ENCODE peak calls at places on chromosomes 16 and 17, in ten cellular contexts. S is sigmoid colon, A is pancreas, D is A549, N is adrenal gland, W is mammary epithelial cell, U is heart right ventricle, L is neural progenitor cell, K is colonic mucosa, G is stomach. E is an unnamed sample. For H3K4me1, the result is how much of the 10 kb centered on the place peaks cover.

GRCh38 chr17:17913695-17914332 is 58.4 kb downstream of the TOM1L2 start:
- DNase-seq in S (peak), A (peak), D (peak), N (peak), W (peak), U (peak), L (peak), K (peak), G (peak), E (peak)

GRCh38 chr17:7015587-7016020 is 3.2 kb downstream of the RNASEK start:
- DNase-seq in S (no peak), A (no peak), D (no peak), N (peak), W (no peak), U (no peak), L (no peak), K (no peak), G (no peak), E (no peak)

GRCh38 chr17:59373879-59374495 is 42.5 kb downstream of the YPEL2 start:
- DNase-seq in S (peak), A (no peak), D (no peak), N (no peak), W (peak), U (peak), L (no peak), K (no peak), G (no peak), E (no peak)

GRCh38 chr16:4339455-4339854 is 11.7 kb downstream of the PAM16 start:
- DNase-seq in S (no peak), A (no peak), D (no peak), N (no peak), W (no peak), U (no peak), L (no peak), K (no peak), G (no peak), E (no peak)

GRCh38 chr16:78893340-78893739 is 707.2 kb downstream of the MAF start:
- DNase-seq in S (no peak), A (no peak), D (no peak), N (no peak), W (no peak), U (no peak), L (no peak), K (no peak), G (no peak), E (no peak)

GRCh38 chr16:49280022-49280741 is 1.5 kb downstream of the CBLN1 start:
- DNase-seq in S (no peak), A (no peak), D (no peak), N (no peak), W (no peak), U (no peak), L (peak), K (no peak), G (no peak), E (peak)

GRCh38 chr17:21125862-21126261 is 902 bp upstream of the DHRS7B start:
- DNase-seq in S (no peak), A (no peak), D (no peak), N (no peak), W (no peak), U (no peak), L (no peak), K (no peak), G (no peak), E (no peak)

GRCh38 chr16:67199808-67200198 is 872 bp downstream of the ELMO3 start:
- DNase-seq in S (no peak), A (no peak), D (no peak), N (no peak), W (no peak), U (no peak), L (peak), K (peak), G (no peak), E (no peak)

GRCh38 chr17:44779211-44780025 is 20.6 kb downstream of the ADAM11 start:
- DNase-seq in S (peak), A (peak), D (peak), N (peak), W (peak), U (peak), L (peak), K (peak), G (peak), E (peak)

GRCh38 chr17:5019475-5019956 is 15.7 kb downstream of the SLC52A1 start:
- DNase-seq in S (no peak), A (no peak), D (no peak), N (no peak), W (no peak), U (no peak), L (peak), K (no peak), G (no peak), E (no peak)

GRCh38 chr16:27431773-27432599 is 30.0 kb downstream of the IL21R start:
- DNase-seq in S (peak), A (no peak), D (no peak), N (no peak), W (peak), U (peak), L (no peak), K (peak), G (peak), E (peak)

GRCh38 chr17:77375917-77376651 is 235.3 kb downstream of the SEC14L1 start:
- DNase-seq in S (peak), A (no peak), D (no peak), N (peak), W (peak), U (no peak), L (peak), K (no peak), G (peak), E (no peak)

GRCh38 chr17:19569785-19570496 is 36.3 kb downstream of the SLC47A1 start:
- DNase-seq in S (peak), A (no peak), D (no peak), N (no peak), W (no peak), U (no peak), L (no peak), K (peak), G (no peak), E (no peak)

GRCh38 chr16:67992661-67993206 is 6.5 kb downstream of the DPEP2 start:
- DNase-seq in S (no peak), A (no peak), D (no peak), N (no peak), W (no peak), U (no peak), L (no peak), K (no peak), G (no peak), E (no peak)

GRCh38 chr17:74330446-74330845 is 4.4 kb downstream of the KIF19 start:
- DNase-seq in S (no peak), A (no peak), D (no peak), N (no peak), W (no peak), U (no peak), L (no peak), K (no peak), G (no peak), E (no peak)

GRCh38 chr16:87041286-87041685 is 275.9 kb downstream of the C16orf95 start:
- DNase-seq in S (no peak), A (no peak), D (no peak), N (no peak), W (no peak), U (no peak), L (no peak), K (no peak), G (no peak), E (no peak)

GRCh38 chr16:8600144-8600856 is 10.0 kb upstream of the TMEM114 start:
- DNase-seq in S (no peak), A (no peak), D (no peak), N (no peak), W (no peak), U (no peak), L (no peak), K (no peak), G (no peak), E (no peak)

GRCh38 chr17:76267051-76267576 is 2.0 kb downstream of the UBALD2 start:
- DNase-seq in S (no peak), A (no peak), D (no peak), N (no peak), W (no peak), U (no peak), L (no peak), K (no peak), G (no peak), E (no peak)

GRCh38 chr16:2785101-2785991 is 2.0 kb downstream of the PRSS33 start:
- DNase-seq in S (peak), A (peak), D (no peak), N (peak), W (no peak), U (no peak), L (no peak), K (no peak), G (no peak), E (peak)

GRCh38 chr17:56785396-56785795 is 48.3 kb downstream of the C17orf67 start:
- DNase-seq in S (no peak), A (no peak), D (no peak), N (no peak), W (peak), U (no peak), L (no peak), K (no peak), G (no peak), E (no peak)

GRCh38 chr16:49556252-49557069 is 182.9 kb downstream of the C16orf78 start:
- DNase-seq in S (no peak), A (no peak), D (peak), N (no peak), W (no peak), U (no peak), L (peak), K (no peak), G (no peak), E (no peak)

GRCh38 chr17:71163121-71163812 is 957.6 kb upstream of the SOX9 start:
- DNase-seq in S (no peak), A (peak), D (no peak), N (no peak), W (no peak), U (no peak), L (no peak), K (peak), G (peak), E (no peak)

GRCh38 chr17:81660441-81660840 is 4.1 kb upstream of the PDE6G start:
- DNase-seq in S (no peak), A (no peak), D (no peak), N (no peak), W (no peak), U (no peak), L (no peak), K (no peak), G (no peak), E (no peak)

GRCh38 chr16:29806641-29807425 is 504 bp downstream of the MAZ start:
- DNase-seq in S (peak), A (peak), D (peak), N (peak), W (peak), U (peak), L (peak), K (peak), G (peak), E (peak)

GRCh38 chr16:68760671-68761275 is 23.7 kb downstream of the CDH1 start:
- DNase-seq in S (no peak), A (no peak), D (peak), N (no peak), W (peak), U (no peak), L (no peak), K (no peak), G (no peak), E (no peak)

GRCh38 chr16:67456383-67457140 is 24.4 kb downstream of the ATP6V0D1 start:
- DNase-seq in S (peak), A (peak), D (peak), N (peak), W (peak), U (peak), L (no peak), K (peak), G (peak), E (no peak)

DNA sequence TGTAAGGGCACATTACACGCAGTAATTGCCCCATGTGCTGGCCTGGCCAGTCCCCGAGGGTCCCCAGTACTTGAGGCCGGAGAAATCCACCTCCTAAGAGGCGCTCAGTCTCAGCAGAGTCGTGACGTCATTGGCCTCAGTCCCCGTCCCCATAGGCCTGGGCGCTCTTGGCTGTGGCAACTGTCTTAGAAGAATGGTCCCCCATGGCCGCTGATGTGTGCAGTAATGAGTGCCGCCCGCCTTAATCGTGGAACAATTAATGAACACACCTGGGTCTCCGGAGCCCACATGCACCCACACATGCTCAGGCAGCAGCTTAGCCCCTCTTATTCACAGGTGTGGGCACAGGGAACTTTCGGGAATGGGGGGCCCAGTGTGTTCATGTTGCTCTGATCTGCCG is 86.5 kb upstream of the PLCG2 start:
- DNase-seq in S (peak), A (no peak), D (no peak), N (no peak), W (no peak), U (no peak), L (no peak), K (no peak), G (no peak), E (peak)
- H3K4me1 ChIP-seq in S (under half), A (under half), D (under half), N (under half), W (under half), U (under half), L (under half), K (under half), G (under half), E (under half)

DNA sequence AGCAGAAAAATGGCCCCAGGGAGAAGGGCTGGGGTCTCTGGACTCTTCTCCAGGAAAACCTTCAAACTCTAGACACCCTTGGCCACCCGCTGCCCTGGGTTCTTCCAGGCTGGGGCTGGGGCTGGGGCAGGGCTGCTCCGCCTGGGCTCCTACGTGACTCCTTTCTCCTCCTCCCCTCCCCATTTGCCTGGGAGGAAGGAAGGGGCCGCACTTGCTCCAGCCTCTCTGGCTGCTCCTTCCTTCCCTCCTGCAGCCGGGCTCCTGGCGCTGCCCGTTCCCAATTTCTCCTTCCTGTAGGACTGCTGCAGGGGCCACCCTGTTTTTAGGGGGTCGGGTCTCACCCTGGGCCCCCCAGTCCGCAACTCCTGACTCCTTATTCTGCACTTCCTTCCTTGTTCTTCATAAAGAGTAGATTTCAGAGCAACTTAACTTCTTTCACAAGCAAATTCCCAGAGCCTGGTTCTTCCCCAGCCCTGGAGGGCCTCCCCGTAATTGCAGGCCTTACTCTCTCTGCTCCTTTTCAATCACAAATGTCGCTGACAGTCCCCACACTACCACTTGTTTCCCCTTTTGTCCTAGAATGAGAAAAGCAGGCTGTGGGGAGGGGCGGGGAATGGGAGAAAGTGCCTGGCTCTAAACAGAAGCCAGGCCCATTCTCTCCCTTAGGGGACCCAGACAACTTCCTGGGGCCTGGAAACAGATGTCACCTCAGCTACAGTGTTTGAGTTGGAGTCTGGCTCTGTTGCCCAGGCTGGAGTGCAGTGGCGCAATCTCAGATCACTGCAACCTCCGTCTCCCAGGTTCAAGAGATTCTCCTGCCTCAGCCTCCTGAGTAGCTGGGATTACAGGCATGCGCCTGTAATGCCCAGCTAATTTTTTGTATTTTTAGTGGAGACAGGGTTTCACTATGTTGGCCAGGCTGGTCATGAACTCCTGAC is 137.8 kb downstream of the ENGASE start:
- DNase-seq in S (no peak), A (no peak), D (no peak), N (no peak), W (no peak), U (no peak), L (peak), K (no peak), G (no peak), E (no peak)
- TF ChIP-seq CTCF in S (no peak), A (no peak), D (no peak), N (no peak), W (no peak), U (no peak), L (peak), K (no peak), G (no peak), E (no peak)

DNA sequence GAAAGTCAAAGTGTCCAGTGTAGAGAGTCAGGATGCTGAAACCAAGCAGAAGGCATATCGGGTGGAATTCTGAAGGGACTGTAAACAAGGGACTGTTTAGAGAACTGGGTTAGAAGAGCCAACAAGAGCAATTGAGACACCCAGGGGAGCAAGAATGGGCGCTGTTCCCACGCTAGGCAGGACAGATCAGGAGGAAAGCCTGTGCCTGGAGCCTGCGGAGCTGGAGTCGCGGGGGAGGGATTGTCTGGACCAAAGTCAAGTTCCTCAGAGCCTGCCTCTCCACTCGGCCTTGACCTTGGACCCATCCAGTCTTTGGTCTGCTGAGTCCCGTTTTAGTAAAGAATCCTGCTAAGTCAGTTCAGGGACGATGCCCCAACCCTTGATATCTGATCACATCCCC is 14.7 kb upstream of the KLHL36 start:
- DNase-seq in S (peak), A (no peak), D (no peak), N (peak), W (no peak), U (peak), L (no peak), K (no peak), G (peak), E (no peak)
- H3K4me3 ChIP-seq in S (no peak), A (no peak), D (no peak), N (no peak), W (no peak), U (no peak), L (no peak), K (no peak), G (no peak), E (no peak)

DNA sequence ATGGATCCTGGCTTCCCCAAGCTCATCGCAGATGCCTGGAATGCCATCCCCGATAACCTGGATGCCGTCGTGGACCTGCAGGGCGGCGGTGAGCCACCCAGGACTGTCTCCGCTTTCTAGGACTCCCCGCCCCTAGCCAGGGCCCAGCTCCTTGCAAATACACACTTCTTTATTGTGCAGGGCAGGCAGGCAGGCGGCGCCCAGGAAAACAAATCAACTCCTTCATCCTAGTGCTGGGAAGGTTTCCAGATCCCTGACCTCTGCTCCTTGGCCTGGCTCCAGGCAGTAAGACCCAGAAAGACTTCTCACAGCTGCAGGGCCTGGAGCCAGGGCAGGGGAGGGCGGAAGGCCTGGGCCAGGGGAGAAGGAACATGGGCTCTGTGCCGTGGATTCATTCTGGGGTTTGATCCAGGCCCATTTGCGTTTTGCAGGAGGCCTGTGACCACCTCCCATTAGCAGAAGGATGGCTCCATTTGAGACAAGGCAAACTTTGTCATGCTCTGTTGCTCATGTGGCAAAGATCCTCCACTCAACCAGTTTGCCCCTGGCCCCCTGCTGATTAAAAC is 6.0 kb upstream of the LPCAT2 start:
- DNase-seq in S (peak), A (peak), D (peak), N (peak), W (no peak), U (peak), L (peak), K (peak), G (peak), E (peak)
- H3K4me1 ChIP-seq in S (under half), A (under half), D (under half), N (under half), W (under half), U (under half), L (under half), K (under half), G (under half), E (under half)

GRCh38 chr17:72561266-72561665 is 440.4 kb downstream of the SOX9 start:
- DNase-seq in S (no peak), A (no peak), D (no peak), N (no peak), W (no peak), U (no peak), L (no peak), K (no peak), G (no peak), E (no peak)
- TF ChIP-seq CTCF in S (no peak), A (no peak), D (no peak), N (no peak), W (no peak), U (no peak), L (no peak), K (no peak), G (no peak), E (no peak)

GRCh38 chr16:75263291-75263962 is 12.0 kb upstream of the BCAR1 start:
- DNase-seq in S (peak), A (no peak), D (no peak), N (no peak), W (no peak), U (no peak), L (no peak), K (no peak), G (no peak), E (no peak)
- H3K4me3 ChIP-seq in S (no peak), A (peak), D (peak), N (no peak), W (no peak), U (peak), L (no peak), K (no peak), G (peak), E (no peak)

GRCh38 chr16:53091508-53092211 is 36.9 kb downstream of the CHD9 start:
- DNase-seq in S (peak), A (peak), D (no peak), N (peak), W (peak), U (peak), L (peak), K (peak), G (peak), E (no peak)

GRCh38 chr16:53089434-53090270 is 34.9 kb downstream of the CHD9 start:
- DNase-seq in S (peak), A (no peak), D (no peak), N (no peak), W (no peak), U (peak), L (peak), K (no peak), G (no peak), E (no peak)

GRCh38 chr16:53093162-53093744 is 38.5 kb downstream of the CHD9 start:
- DNase-seq in S (no peak), A (no peak), D (no peak), N (no peak), W (no peak), U (no peak), L (no peak), K (no peak), G (no peak), E (no peak)

GRCh38 chr16:53090591-53091507 is 36.1 kb downstream of the CHD9 start:
- DNase-seq in S (peak), A (peak), D (no peak), N (peak), W (peak), U (peak), L (peak), K (peak), G (peak), E (peak)

DNA sequence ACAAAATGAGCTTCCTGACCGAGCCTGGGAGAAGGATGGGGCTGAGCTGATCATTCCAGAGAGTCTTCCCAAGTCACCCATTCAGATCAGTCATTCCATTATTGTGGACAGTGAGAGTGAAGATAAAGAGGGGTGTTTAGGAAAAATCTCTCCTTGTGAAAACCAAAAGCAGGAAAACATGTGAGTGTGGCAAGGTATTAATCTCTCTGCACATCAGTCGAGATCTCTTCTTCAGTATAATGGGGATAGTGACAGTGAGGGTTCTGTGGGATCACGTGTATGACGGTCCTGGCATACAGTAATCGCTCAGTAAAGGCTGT is 35.4 kb downstream of the CHD9 start:
- DNase-seq in S (no peak), A (no peak), D (no peak), N (no peak), W (no peak), U (no peak), L (no peak), K (no peak), G (no peak), E (no peak)
- H3K4me1 ChIP-seq in S (half or more), A (under half), D (half or more), N (half or more), W (under half), U (half or more), L (under half), K (under half), G (half or more), E (half or more)

GRCh38 chr16:65704866-65705265 is 583.0 kb upstream of the CDH11 start:
- DNase-seq in S (no peak), A (no peak), D (no peak), N (no peak), W (no peak), U (no peak), L (peak), K (no peak), G (no peak), E (no peak)
- TF ChIP-seq CTCF in S (no peak), A (no peak), D (no peak), N (no peak), W (peak), U (peak), L (peak), K (no peak), G (no peak), E (no peak)

GRCh38 chr16:84728853-84729424 is 29.1 kb downstream of the USP10 start:
- DNase-seq in S (no peak), A (no peak), D (no peak), N (no peak), W (no peak), U (no peak), L (no peak), K (no peak), G (no peak), E (no peak)
- H3K4me3 ChIP-seq in S (no peak), A (no peak), D (peak), N (no peak), W (no peak), U (no peak), L (no peak), K (no peak), G (no peak), E (no peak)